ENCODE peak calls at places on chromosomes 2 and 18, in nine cellular contexts. U is right lobe of liver; O is SK-N-SH; Z is tibial artery; C is CD4-positive, alpha-beta T cell; F is mammary epithelial cell; Y is GM13976; J is HCT116; G is WTC11. V is an unnamed sample.

GRCh38 chr2:27086090-27086721 is 366 bp upstream of the KHK start:
- DNase-seq in F (peak), U (peak), G (peak), C (peak), J (peak), Y (peak), Z (peak), O (peak), V (peak)

GRCh38 chr2:27765621-27766286 is 5.8 kb upstream of the MRPL33 start:
- DNase-seq in Z (peak), C (peak), J (peak), F (peak), O (no peak), Y (peak), G (no peak), U (peak), V (no peak)

GRCh38 chr2:57343391-57344006 is 703.1 kb upstream of the VRK2 start:
- DNase-seq in O (no peak), Y (no peak), F (peak), Z (no peak), U (no peak), G (no peak), C (no peak), J (peak), V (no peak)

GRCh38 chr2:106037262-106037661 is 156.8 kb downstream of the UXS1 start:
- DNase-seq in U (no peak), G (no peak), J (no peak), C (no peak), Z (no peak), O (no peak), F (no peak), Y (no peak), V (no peak)

GRCh38 chr2:222968550-222969155 is 83.3 kb upstream of the KCNE4 start:
- DNase-seq in C (no peak), Y (no peak), Z (no peak), G (no peak), F (no peak), U (no peak), O (no peak), J (no peak), V (no peak)

GRCh38 chr2:127453392-127454171 is 35.4 kb downstream of the PROC start:
- DNase-seq in O (peak), C (no peak), F (no peak), Y (no peak), U (no peak), Z (no peak), G (peak), J (no peak), V (no peak)

GRCh38 chr2:47169784-47170183 is 14.7 kb upstream of the STPG4 start:
- DNase-seq in U (no peak), Z (no peak), O (no peak), G (no peak), Y (no peak), C (no peak), J (no peak), F (no peak), V (no peak)

GRCh38 chr2:173218331-173219056 is 136.2 kb upstream of the CDCA7 start:
- DNase-seq in F (peak), Y (no peak), C (no peak), Z (no peak), J (no peak), O (no peak), G (no peak), U (no peak), V (peak)

GRCh38 chr2:140234176-140234575 is 1454.0 kb upstream of the NXPH2 start:
- DNase-seq in J (no peak), Y (no peak), O (no peak), Z (no peak), F (no peak), U (no peak), C (no peak), G (no peak), V (no peak)

GRCh38 chr2:19786408-19787058 is 115.2 kb downstream of the TTC32 start:
- DNase-seq in F (peak), Y (no peak), C (no peak), Z (no peak), G (no peak), J (no peak), U (no peak), O (no peak), V (no peak)

GRCh38 chr2:36696533-36696932 is at the start of gene VIT:
- DNase-seq in G (no peak), O (no peak), C (no peak), Z (no peak), J (no peak), Y (no peak), F (no peak), U (no peak), V (no peak)

GRCh38 chr2:153079315-153079714 is 360.9 kb downstream of the ARL6IP6 start:
- DNase-seq in F (no peak), J (no peak), C (no peak), U (no peak), Z (no peak), O (no peak), G (no peak), Y (no peak), V (no peak)

GRCh38 chr2:214410128-214410775 is 602 bp upstream of the VWC2L start:
- DNase-seq in F (peak), C (no peak), Z (no peak), J (no peak), O (peak), U (no peak), Y (no peak), G (no peak), V (no peak)

GRCh38 chr2:136381722-136382633 is 264.0 kb upstream of the CXCR4 start:
- DNase-seq in O (no peak), Y (peak), J (no peak), G (no peak), Z (no peak), C (peak), U (peak), F (no peak), V (no peak)

GRCh38 chr2:188293601-188294482 is 2.2 kb downstream of the GULP1 start:
- DNase-seq in U (peak), Y (no peak), G (no peak), F (peak), J (peak), Z (peak), O (peak), C (no peak), V (no peak)

GRCh38 chr2:109396338-109397180 is 217.2 kb downstream of the SEPTIN10 start:
- DNase-seq in Y (no peak), C (no peak), U (no peak), Z (no peak), G (peak), O (no peak), J (no peak), F (no peak), V (no peak)

GRCh38 chr2:105365176-105365575 is 27.8 kb downstream of the C2orf49 start:
- DNase-seq in U (no peak), C (no peak), F (no peak), O (no peak), Y (no peak), Z (no peak), G (no peak), J (no peak), V (no peak)

GRCh38 chr2:64686283-64686956 is 32.7 kb upstream of the SERTAD2 start:
- DNase-seq in U (no peak), O (no peak), J (no peak), Y (no peak), C (no peak), F (peak), G (no peak), Z (no peak), V (no peak)

GRCh38 chr18:30044496-30044895 is 998.0 kb downstream of the DSC3 start:
- DNase-seq in Z (no peak), Y (no peak), F (peak), G (no peak), U (no peak), O (no peak), J (no peak), C (no peak), V (no peak)

GRCh38 chr2:234363011-234363487 is 133.8 kb downstream of the ARL4C start:
- DNase-seq in O (no peak), U (no peak), G (peak), J (peak), C (no peak), F (no peak), Y (no peak), Z (no peak), V (no peak)

GRCh38 chr2:201901770-201902169 is 95.4 kb downstream of the CDK15 start:
- DNase-seq in G (peak), J (no peak), Z (no peak), U (no peak), O (no peak), F (no peak), C (no peak), Y (no peak), V (no peak)

GRCh38 chr2:148658807-148659722 is 14.5 kb downstream of the EPC2 start:
- DNase-seq in J (no peak), C (no peak), Y (peak), G (no peak), O (no peak), Z (no peak), U (no peak), F (peak), V (no peak)

GRCh38 chr2:239223330-239224248 is 177.2 kb downstream of the HDAC4 start:
- DNase-seq in C (no peak), G (no peak), Z (peak), O (no peak), U (peak), F (no peak), Y (no peak), J (no peak), V (no peak)

GRCh38 chr2:216082388-216082733 is 642 bp downstream of the TMEM169 start:
- DNase-seq in Y (no peak), U (no peak), O (peak), J (no peak), F (no peak), G (no peak), Z (no peak), C (no peak), V (no peak)

GRCh38 chr2:53770264-53770663 is 2.7 kb downstream of the CHAC2 start:
- DNase-seq in J (no peak), Z (no peak), G (no peak), F (peak), C (no peak), O (no peak), Y (no peak), U (no peak), V (no peak)

GRCh38 chr2:120620025-120620793 is 115.5 kb upstream of the GLI2 start:
- DNase-seq in G (no peak), Y (no peak), O (no peak), F (peak), C (no peak), U (no peak), J (peak), Z (no peak), V (no peak)

DNA sequence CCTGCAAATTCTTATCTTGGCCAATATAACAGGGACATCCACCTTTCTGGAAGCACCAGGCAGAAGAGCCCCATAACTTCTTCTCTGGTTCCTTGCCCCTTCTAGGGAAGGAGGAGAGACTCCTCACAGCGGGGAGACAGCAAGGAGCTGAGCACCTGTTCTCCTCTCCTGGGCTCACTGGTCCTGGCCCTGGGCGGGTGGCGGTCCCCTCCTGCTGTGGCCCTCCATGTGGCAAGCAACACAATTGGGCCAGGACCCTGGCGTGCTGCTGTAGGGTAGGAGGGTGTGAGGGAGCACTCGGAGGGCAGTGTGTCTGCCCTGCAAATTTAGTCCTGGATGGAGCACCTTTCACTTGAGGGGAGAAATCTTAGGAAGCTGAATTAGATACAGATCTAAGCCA is 6.9 kb downstream of the IL37 start:
- DNase-seq in Z (no peak), U (no peak), Y (no peak), J (no peak), F (no peak), G (no peak), O (no peak), C (no peak), V (no peak)
- TF ChIP-seq CTCF in Z (no peak), U (no peak), Y (no peak), J (no peak), F (no peak), G (no peak), O (no peak), C (no peak), V (no peak)

GRCh38 chr2:196271786-196272185 is 100.4 kb upstream of the STK17B start:
- DNase-seq in C (no peak), F (no peak), O (no peak), J (no peak), Z (no peak), Y (no peak), U (no peak), G (no peak), V (no peak)
- TF ChIP-seq CTCF in C (no peak), F (no peak), O (no peak), J (no peak), Z (no peak), Y (no peak), U (no peak), G (no peak), V (no peak)

GRCh38 chr2:86035883-86036789 is 69.5 kb downstream of the POLR1A start:
- DNase-seq in Y (peak), C (peak), F (peak), Z (peak), U (peak), G (no peak), O (peak), J (no peak), V (peak)
- TF ChIP-seq CTCF in Y (peak), C (peak), F (peak), Z (no peak), U (peak), G (no peak), O (no peak), J (no peak), V (peak)

DNA sequence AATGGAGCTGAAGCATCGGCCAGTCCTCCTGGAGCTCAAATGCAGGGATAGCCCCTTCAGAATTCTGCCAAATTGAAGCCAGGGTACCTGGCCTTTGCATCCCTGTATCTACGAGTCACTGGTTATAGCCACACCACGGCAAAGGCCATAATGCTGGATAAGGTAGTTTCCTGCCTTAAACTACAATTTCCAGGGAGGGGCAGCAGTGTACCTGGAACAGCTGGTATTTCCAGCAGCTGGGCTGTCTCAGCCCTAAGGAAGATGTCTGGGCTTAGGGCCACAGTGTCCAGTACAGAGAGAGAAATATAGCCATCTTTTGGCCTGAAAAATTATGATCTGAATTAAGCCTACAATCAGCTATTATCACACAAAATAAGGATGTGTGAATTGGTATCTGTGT is 180.3 kb downstream of the GCA start:
- DNase-seq in O (no peak), J (no peak), Y (no peak), G (peak), F (no peak), Z (no peak), U (peak), C (no peak), V (no peak)
- TF ChIP-seq CTCF in O (no peak), J (no peak), Y (no peak), G (no peak), F (peak), Z (no peak), U (peak), C (no peak), V (no peak)

GRCh38 chr2:170377469-170378207 is 199.7 kb downstream of the MYO3B start:
- DNase-seq in O (no peak), U (no peak), Z (no peak), Y (no peak), F (no peak), J (no peak), C (no peak), G (no peak), V (no peak)
- TF ChIP-seq CTCF in O (peak), U (no peak), Z (peak), Y (no peak), F (peak), J (peak), C (no peak), G (no peak), V (peak)

GRCh38 chr18:3652380-3653262 is 202.6 kb downstream of the TGIF1 start:
- DNase-seq in U (no peak), Z (peak), C (no peak), O (peak), F (peak), J (peak), G (no peak), Y (no peak), V (peak)
- TF ChIP-seq CTCF in U (no peak), Z (no peak), C (no peak), O (peak), F (peak), J (peak), G (no peak), Y (no peak), V (peak)

GRCh38 chr2:219689676-219690628 is 62.5 kb downstream of the SLC4A3 start:
- DNase-seq in O (peak), Z (no peak), U (no peak), G (peak), C (peak), J (no peak), F (peak), Y (peak), V (peak)
- TF ChIP-seq CTCF in O (peak), Z (peak), U (peak), G (peak), C (peak), J (peak), F (peak), Y (peak), V (peak)

GRCh38 chr18:24734058-24734457 is 273.6 kb downstream of the HRH4 start:
- DNase-seq in J (no peak), O (peak), G (peak), Y (no peak), Z (no peak), U (no peak), C (no peak), F (peak), V (peak)
- TF ChIP-seq CTCF in J (peak), O (no peak), G (no peak), Y (no peak), Z (no peak), U (no peak), C (no peak), F (peak), V (peak)

GRCh38 chr2:88258208-88258607 is 88.1 kb downstream of the THNSL2 start:
- DNase-seq in G (no peak), O (no peak), C (no peak), J (no peak), U (no peak), Y (no peak), F (peak), Z (no peak), V (no peak)

GRCh38 chr2:88263861-88264260 is 93.7 kb downstream of the THNSL2 start:
- DNase-seq in C (no peak), J (no peak), O (no peak), Y (no peak), G (no peak), Z (no peak), U (no peak), F (no peak), V (no peak)

GRCh38 chr2:88265352-88265960 is 95.3 kb downstream of the THNSL2 start:
- DNase-seq in U (no peak), J (peak), Y (peak), O (no peak), G (no peak), Z (no peak), F (no peak), C (no peak), V (no peak)

GRCh38 chr2:88261725-88262124 is 91.6 kb downstream of the THNSL2 start:
- DNase-seq in Z (no peak), J (no peak), U (no peak), Y (no peak), C (no peak), O (no peak), G (no peak), F (no peak), V (no peak)
- TF ChIP-seq CTCF in Z (no peak), J (no peak), U (no peak), Y (no peak), C (no peak), O (no peak), G (no peak), F (no peak), V (no peak)

GRCh38 chr2:209577376-209578357 is 153.8 kb downstream of the MAP2 start:
- DNase-seq in F (no peak), Z (no peak), G (no peak), O (no peak), C (no peak), J (peak), Y (no peak), U (no peak), V (no peak)
- TF ChIP-seq CTCF in F (peak), Z (peak), G (peak), O (peak), C (no peak), J (peak), Y (no peak), U (peak), V (peak)

V was measured in neural crest cell.